ENCODE peak calls at places on chromosome 18, in six cellular contexts. One of them, this sample, is unnamed.

GRCh38 chr18:48926420-48926857 is 24.3 kb downstream of the SMAD7 start:
- DNase-seq in stimulated activated CD4-positive, alpha-beta T cell treated with anti-CD3 and anti-CD28 coated beads, Interleukin-4, amount 100 ng/mL, for 48 hours: no peak
- DNase-seq in left cardiac atrium: peak
- DNase-seq in amygdala: no peak
- DNase-seq in PC-9: no peak
- DNase-seq in T-helper 9 cell: no peak
- DNase-seq in this sample: no peak

GRCh38 chr18:79394438-79395307 is 1.1 kb upstream of the NFATC1 start:
- DNase-seq in PC-9: no peak
- DNase-seq in stimulated activated CD4-positive, alpha-beta T cell treated with anti-CD3 and anti-CD28 coated beads, Interleukin-4, amount 100 ng/mL, for 48 hours: peak
- DNase-seq in left cardiac atrium: peak
- DNase-seq in amygdala: no peak
- DNase-seq in T-helper 9 cell: peak
- DNase-seq in this sample: no peak

GRCh38 chr18:70671889-70672551 is 383.2 kb downstream of the SOCS6 start:
- DNase-seq in PC-9: no peak
- DNase-seq in stimulated activated CD4-positive, alpha-beta T cell treated with anti-CD3 and anti-CD28 coated beads, Interleukin-4, amount 100 ng/mL, for 48 hours: no peak
- DNase-seq in T-helper 9 cell: no peak
- DNase-seq in amygdala: no peak
- DNase-seq in left cardiac atrium: no peak
- DNase-seq in this sample: no peak

GRCh38 chr18:39485696-39486095 is 1920.1 kb upstream of the CELF4 start:
- DNase-seq in amygdala: no peak
- DNase-seq in PC-9: no peak
- DNase-seq in stimulated activated CD4-positive, alpha-beta T cell treated with anti-CD3 and anti-CD28 coated beads, Interleukin-4, amount 100 ng/mL, for 48 hours: no peak
- DNase-seq in left cardiac atrium: no peak
- DNase-seq in T-helper 9 cell: no peak
- DNase-seq in this sample: no peak

GRCh38 chr18:13269599-13270011 is 51.0 kb downstream of the LDLRAD4 start:
- DNase-seq in left cardiac atrium: peak
- DNase-seq in amygdala: peak
- DNase-seq in PC-9: no peak
- DNase-seq in stimulated activated CD4-positive, alpha-beta T cell treated with anti-CD3 and anti-CD28 coated beads, Interleukin-4, amount 100 ng/mL, for 48 hours: no peak
- DNase-seq in T-helper 9 cell: no peak
- DNase-seq in this sample: no peak

GRCh38 chr18:8951491-8951890 is 151.0 kb upstream of the NDUFV2 start:
- DNase-seq in amygdala: no peak
- DNase-seq in stimulated activated CD4-positive, alpha-beta T cell treated with anti-CD3 and anti-CD28 coated beads, Interleukin-4, amount 100 ng/mL, for 48 hours: no peak
- DNase-seq in T-helper 9 cell: no peak
- DNase-seq in PC-9: peak
- DNase-seq in left cardiac atrium: no peak
- DNase-seq in this sample: no peak

GRCh38 chr18:6427281-6427680 is 12.6 kb upstream of the L3MBTL4 start:
- DNase-seq in stimulated activated CD4-positive, alpha-beta T cell treated with anti-CD3 and anti-CD28 coated beads, Interleukin-4, amount 100 ng/mL, for 48 hours: no peak
- DNase-seq in amygdala: no peak
- DNase-seq in left cardiac atrium: no peak
- DNase-seq in T-helper 9 cell: no peak
- DNase-seq in PC-9: no peak
- DNase-seq in this sample: no peak

GRCh38 chr18:58856881-58857280 is 7.8 kb upstream of the ZNF532 start:
- DNase-seq in amygdala: no peak
- DNase-seq in PC-9: no peak
- DNase-seq in T-helper 9 cell: no peak
- DNase-seq in left cardiac atrium: no peak
- DNase-seq in stimulated activated CD4-positive, alpha-beta T cell treated with anti-CD3 and anti-CD28 coated beads, Interleukin-4, amount 100 ng/mL, for 48 hours: no peak
- DNase-seq in this sample: no peak

GRCh38 chr18:46718501-46719341 is 38.1 kb downstream of the ST8SIA5 start:
- DNase-seq in amygdala: no peak
- DNase-seq in left cardiac atrium: no peak
- DNase-seq in T-helper 9 cell: no peak
- DNase-seq in PC-9: no peak
- DNase-seq in stimulated activated CD4-positive, alpha-beta T cell treated with anti-CD3 and anti-CD28 coated beads, Interleukin-4, amount 100 ng/mL, for 48 hours: no peak
- DNase-seq in this sample: no peak

GRCh38 chr18:9296233-9297006 is 38.2 kb upstream of the TWSG1 start:
- DNase-seq in left cardiac atrium: no peak
- DNase-seq in T-helper 9 cell: no peak
- DNase-seq in amygdala: no peak
- DNase-seq in PC-9: no peak
- DNase-seq in stimulated activated CD4-positive, alpha-beta T cell treated with anti-CD3 and anti-CD28 coated beads, Interleukin-4, amount 100 ng/mL, for 48 hours: no peak
- DNase-seq in this sample: no peak

GRCh38 chr18:46337206-46337710 is 233.1 kb downstream of the HAUS1 start:
- DNase-seq in amygdala: no peak
- DNase-seq in stimulated activated CD4-positive, alpha-beta T cell treated with anti-CD3 and anti-CD28 coated beads, Interleukin-4, amount 100 ng/mL, for 48 hours: no peak
- DNase-seq in T-helper 9 cell: no peak
- DNase-seq in PC-9: no peak
- DNase-seq in left cardiac atrium: no peak
- DNase-seq in this sample: no peak

GRCh38 chr18:5421981-5422380 is 121.8 kb downstream of the EPB41L3 start:
- DNase-seq in PC-9: no peak
- DNase-seq in amygdala: no peak
- DNase-seq in left cardiac atrium: no peak
- DNase-seq in T-helper 9 cell: no peak
- DNase-seq in stimulated activated CD4-positive, alpha-beta T cell treated with anti-CD3 and anti-CD28 coated beads, Interleukin-4, amount 100 ng/mL, for 48 hours: no peak
- DNase-seq in this sample: no peak

GRCh38 chr18:31446854-31447253 is 687 bp upstream of the DSG3 start:
- DNase-seq in left cardiac atrium: no peak
- DNase-seq in T-helper 9 cell: no peak
- DNase-seq in amygdala: no peak
- DNase-seq in stimulated activated CD4-positive, alpha-beta T cell treated with anti-CD3 and anti-CD28 coated beads, Interleukin-4, amount 100 ng/mL, for 48 hours: no peak
- DNase-seq in PC-9: no peak
- DNase-seq in this sample: no peak

GRCh38 chr18:46542545-46542944 is 114.5 kb downstream of the LOXHD1 start:
- DNase-seq in left cardiac atrium: no peak
- DNase-seq in amygdala: no peak
- DNase-seq in stimulated activated CD4-positive, alpha-beta T cell treated with anti-CD3 and anti-CD28 coated beads, Interleukin-4, amount 100 ng/mL, for 48 hours: no peak
- DNase-seq in T-helper 9 cell: no peak
- DNase-seq in PC-9: no peak
- DNase-seq in this sample: no peak

GRCh38 chr18:40006553-40007073 is 1948.4 kb upstream of the PIK3C3 start:
- DNase-seq in PC-9: no peak
- DNase-seq in amygdala: no peak
- DNase-seq in T-helper 9 cell: no peak
- DNase-seq in left cardiac atrium: no peak
- DNase-seq in stimulated activated CD4-positive, alpha-beta T cell treated with anti-CD3 and anti-CD28 coated beads, Interleukin-4, amount 100 ng/mL, for 48 hours: no peak
- DNase-seq in this sample: no peak

GRCh38 chr18:36899289-36899688 is 70.4 kb downstream of the KIAA1328 start:
- DNase-seq in PC-9: no peak
- DNase-seq in T-helper 9 cell: no peak
- DNase-seq in amygdala: no peak
- DNase-seq in stimulated activated CD4-positive, alpha-beta T cell treated with anti-CD3 and anti-CD28 coated beads, Interleukin-4, amount 100 ng/mL, for 48 hours: no peak
- DNase-seq in left cardiac atrium: no peak
- DNase-seq in this sample: no peak

GRCh38 chr18:23133860-23134779 is 1.2 kb upstream of the CABLES1 start:
- DNase-seq in amygdala: no peak
- DNase-seq in PC-9: peak
- DNase-seq in stimulated activated CD4-positive, alpha-beta T cell treated with anti-CD3 and anti-CD28 coated beads, Interleukin-4, amount 100 ng/mL, for 48 hours: peak
- DNase-seq in T-helper 9 cell: no peak
- DNase-seq in left cardiac atrium: no peak
- DNase-seq in this sample: no peak

GRCh38 chr18:56267334-56267733 is 371.1 kb downstream of the TXNL1 start:
- DNase-seq in PC-9: no peak
- DNase-seq in stimulated activated CD4-positive, alpha-beta T cell treated with anti-CD3 and anti-CD28 coated beads, Interleukin-4, amount 100 ng/mL, for 48 hours: no peak
- DNase-seq in T-helper 9 cell: no peak
- DNase-seq in left cardiac atrium: no peak
- DNase-seq in amygdala: no peak
- DNase-seq in this sample: no peak

GRCh38 chr18:68660355-68661183 is 54.3 kb downstream of the TMX3 start:
- DNase-seq in left cardiac atrium: no peak
- DNase-seq in stimulated activated CD4-positive, alpha-beta T cell treated with anti-CD3 and anti-CD28 coated beads, Interleukin-4, amount 100 ng/mL, for 48 hours: no peak
- DNase-seq in T-helper 9 cell: no peak
- DNase-seq in amygdala: no peak
- DNase-seq in PC-9: no peak
- DNase-seq in this sample: no peak

GRCh38 chr18:72544092-72544886 is at the start of gene CBLN2:
- DNase-seq in T-helper 9 cell: no peak
- DNase-seq in PC-9: peak
- DNase-seq in left cardiac atrium: peak
- DNase-seq in amygdala: peak
- DNase-seq in stimulated activated CD4-positive, alpha-beta T cell treated with anti-CD3 and anti-CD28 coated beads, Interleukin-4, amount 100 ng/mL, for 48 hours: peak
- DNase-seq in this sample: no peak

GRCh38 chr18:41073372-41073954 is 881.6 kb upstream of the PIK3C3 start:
- DNase-seq in left cardiac atrium: no peak
- DNase-seq in stimulated activated CD4-positive, alpha-beta T cell treated with anti-CD3 and anti-CD28 coated beads, Interleukin-4, amount 100 ng/mL, for 48 hours: no peak
- DNase-seq in PC-9: no peak
- DNase-seq in T-helper 9 cell: no peak
- DNase-seq in amygdala: no peak
- DNase-seq in this sample: no peak

GRCh38 chr18:35950628-35950982 is 21.9 kb upstream of the RMP24 start:
- DNase-seq in stimulated activated CD4-positive, alpha-beta T cell treated with anti-CD3 and anti-CD28 coated beads, Interleukin-4, amount 100 ng/mL, for 48 hours: no peak
- DNase-seq in amygdala: no peak
- DNase-seq in T-helper 9 cell: no peak
- DNase-seq in PC-9: no peak
- DNase-seq in left cardiac atrium: no peak
- DNase-seq in this sample: no peak

GRCh38 chr18:56641714-56642331 is 3.4 kb upstream of the TXNL1 start:
- DNase-seq in left cardiac atrium: no peak
- DNase-seq in T-helper 9 cell: no peak
- DNase-seq in stimulated activated CD4-positive, alpha-beta T cell treated with anti-CD3 and anti-CD28 coated beads, Interleukin-4, amount 100 ng/mL, for 48 hours: no peak
- DNase-seq in PC-9: no peak
- DNase-seq in amygdala: no peak
- DNase-seq in this sample: no peak

GRCh38 chr18:32775628-32776027 is 2.8 kb upstream of the KLHL14 start:
- DNase-seq in left cardiac atrium: no peak
- DNase-seq in stimulated activated CD4-positive, alpha-beta T cell treated with anti-CD3 and anti-CD28 coated beads, Interleukin-4, amount 100 ng/mL, for 48 hours: no peak
- DNase-seq in T-helper 9 cell: no peak
- DNase-seq in PC-9: no peak
- DNase-seq in amygdala: no peak
- DNase-seq in this sample: no peak

GRCh38 chr18:54679318-54680149 is 88.5 kb downstream of the DYNAP start:
- DNase-seq in stimulated activated CD4-positive, alpha-beta T cell treated with anti-CD3 and anti-CD28 coated beads, Interleukin-4, amount 100 ng/mL, for 48 hours: no peak
- DNase-seq in PC-9: peak
- DNase-seq in left cardiac atrium: no peak
- DNase-seq in T-helper 9 cell: no peak
- DNase-seq in amygdala: no peak
- DNase-seq in this sample: no peak

GRCh38 chr18:24315170-24315569 is 82.5 kb downstream of the OSBPL1A start:
- DNase-seq in amygdala: no peak
- DNase-seq in T-helper 9 cell: no peak
- DNase-seq in left cardiac atrium: no peak
- DNase-seq in PC-9: no peak
- DNase-seq in stimulated activated CD4-positive, alpha-beta T cell treated with anti-CD3 and anti-CD28 coated beads, Interleukin-4, amount 100 ng/mL, for 48 hours: no peak
- DNase-seq in this sample: no peak

GRCh38 chr18:7600528-7601248 is 33.6 kb downstream of the PTPRM start:
- DNase-seq in PC-9: no peak
- DNase-seq in left cardiac atrium: no peak
- DNase-seq in T-helper 9 cell: no peak
- DNase-seq in stimulated activated CD4-positive, alpha-beta T cell treated with anti-CD3 and anti-CD28 coated beads, Interleukin-4, amount 100 ng/mL, for 48 hours: no peak
- DNase-seq in amygdala: no peak
- DNase-seq in this sample: no peak

GRCh38 chr18:5975111-5975622 is 79.8 kb upstream of the TMEM200C start:
- DNase-seq in PC-9: no peak
- DNase-seq in left cardiac atrium: no peak
- DNase-seq in amygdala: no peak
- DNase-seq in stimulated activated CD4-positive, alpha-beta T cell treated with anti-CD3 and anti-CD28 coated beads, Interleukin-4, amount 100 ng/mL, for 48 hours: no peak
- DNase-seq in T-helper 9 cell: no peak
- DNase-seq in this sample: no peak

GRCh38 chr18:36977121-36977520 is 148.2 kb downstream of the KIAA1328 start:
- DNase-seq in amygdala: no peak
- DNase-seq in T-helper 9 cell: no peak
- DNase-seq in stimulated activated CD4-positive, alpha-beta T cell treated with anti-CD3 and anti-CD28 coated beads, Interleukin-4, amount 100 ng/mL, for 48 hours: no peak
- DNase-seq in left cardiac atrium: no peak
- DNase-seq in PC-9: no peak
- DNase-seq in this sample: no peak

GRCh38 chr18:3008546-3008945 is 4.4 kb downstream of the LPIN2 start:
- DNase-seq in left cardiac atrium: no peak
- DNase-seq in PC-9: no peak
- DNase-seq in stimulated activated CD4-positive, alpha-beta T cell treated with anti-CD3 and anti-CD28 coated beads, Interleukin-4, amount 100 ng/mL, for 48 hours: no peak
- DNase-seq in amygdala: no peak
- DNase-seq in T-helper 9 cell: no peak
- DNase-seq in this sample: no peak

GRCh38 chr18:24894880-24895279 is 434.4 kb downstream of the HRH4 start:
- DNase-seq in left cardiac atrium: no peak
- DNase-seq in amygdala: no peak
- DNase-seq in T-helper 9 cell: no peak
- DNase-seq in PC-9: no peak
- DNase-seq in stimulated activated CD4-positive, alpha-beta T cell treated with anti-CD3 and anti-CD28 coated beads, Interleukin-4, amount 100 ng/mL, for 48 hours: no peak
- DNase-seq in this sample: no peak

GRCh38 chr18:48781041-48781989 is 169.4 kb downstream of the SMAD7 start:
- DNase-seq in PC-9: no peak
- DNase-seq in T-helper 9 cell: no peak
- DNase-seq in amygdala: peak
- DNase-seq in left cardiac atrium: peak
- DNase-seq in stimulated activated CD4-positive, alpha-beta T cell treated with anti-CD3 and anti-CD28 coated beads, Interleukin-4, amount 100 ng/mL, for 48 hours: no peak
- DNase-seq in this sample: peak

GRCh38 chr18:8139971-8140406 is 469.2 kb upstream of the RAB12 start:
- DNase-seq in T-helper 9 cell: no peak
- DNase-seq in stimulated activated CD4-positive, alpha-beta T cell treated with anti-CD3 and anti-CD28 coated beads, Interleukin-4, amount 100 ng/mL, for 48 hours: no peak
- DNase-seq in PC-9: no peak
- DNase-seq in amygdala: no peak
- DNase-seq in left cardiac atrium: peak
- DNase-seq in this sample: no peak

GRCh38 chr18:33113421-33113820 is 327.1 kb downstream of the CCDC178 start:
- DNase-seq in PC-9: no peak
- DNase-seq in left cardiac atrium: no peak
- DNase-seq in stimulated activated CD4-positive, alpha-beta T cell treated with anti-CD3 and anti-CD28 coated beads, Interleukin-4, amount 100 ng/mL, for 48 hours: no peak
- DNase-seq in T-helper 9 cell: no peak
- DNase-seq in amygdala: no peak
- DNase-seq in this sample: no peak

This sample was measured in CD14-positive monocyte.